ENCODE peak calls at places on chromosomes 7 and 10, in five cellular contexts. Z is hippocampal formation; H is fibroblast of pulmonary artery; G is stimulated activated naive CD8-positive, alpha-beta T cell treated with anti-CD3 and anti-CD28 coated beads, Interleukin-15, Interleukin-2, amounts not matched to agents 100 U/mL and 50 U/mL, for 24 hours; X is ACHN. I is an unnamed sample.

GRCh38 chr10:30827531-30828120 is 198.1 kb upstream of the LYZL2 start:
- DNase-seq in Z (no peak), H (peak), G (no peak), X (no peak), I (peak)

GRCh38 chr7:136033413-136034031 is 56.4 kb upstream of the MTPN start:
- DNase-seq in Z (no peak), H (no peak), G (no peak), X (no peak), I (no peak)

GRCh38 chr10:6953131-6953834 is 373.2 kb upstream of the PRKCQ start:
- DNase-seq in Z (no peak), H (no peak), G (no peak), X (no peak), I (no peak)

GRCh38 chr7:157471259-157472125 is 134.7 kb downstream of the DNAJB6 start:
- DNase-seq in Z (no peak), H (no peak), G (no peak), X (no peak), I (no peak)

GRCh38 chr10:24306507-24306875 is 97.6 kb downstream of the KIAA1217 start:
- DNase-seq in Z (no peak), H (no peak), G (no peak), X (no peak), I (no peak)

GRCh38 chr10:119412831-119413737 is 129.4 kb downstream of the RGS10 start:
- DNase-seq in Z (no peak), H (no peak), G (no peak), X (no peak), I (no peak)

GRCh38 chr7:52547301-52547920 is 488.0 kb upstream of the POM121L12 start:
- DNase-seq in Z (no peak), H (no peak), G (no peak), X (no peak), I (peak)

GRCh38 chr7:43612599-43613589 is 30.0 kb downstream of the STK17A start:
- DNase-seq in Z (no peak), H (peak), G (no peak), X (no peak), I (no peak)

GRCh38 chr10:586716-587115 is 102.8 kb downstream of the DIP2C start:
- DNase-seq in Z (no peak), H (no peak), G (no peak), X (no peak), I (no peak)

GRCh38 chr7:18808026-18808425 is 309.4 kb downstream of the TWIST1 start:
- DNase-seq in Z (no peak), H (no peak), G (no peak), X (no peak), I (no peak)

GRCh38 chr7:55019329-55019690 is 493 bp downstream of the EGFR start:
- DNase-seq in Z (no peak), H (peak), G (no peak), X (peak), I (peak)

I was measured in DMS53.